ENCODE peak calls at places on chromosomes 1 and 21, in ten cellular contexts. F, A, W, H, Z, Y, N, K, D and X are unnamed samples.
A peak's percentile ranks its signal among the peaks of the same experiment; 100 is the strongest.

GRCh38 chr21:34333150-34333739 is 30.6 kb upstream of the KCNE2 start:
- DNase-seq in F (no peak), A (peak; percentile 89), W (peak; percentile 25), H (no peak), Z (no peak), Y (no peak), N (no peak), K (no peak), D (no peak), X (no peak)

GRCh38 chr1:223478606-223479005 is 85.4 kb downstream of the CCDC185 start:
- DNase-seq in F (no peak), A (no peak), W (no peak), H (no peak), Z (no peak), Y (no peak), N (no peak), K (no peak), D (no peak), X (no peak)

GRCh38 chr21:33286600-33287456 is 20.7 kb downstream of the IL10RB start:
- DNase-seq in F (peak; percentile 62), A (peak; percentile 91), W (peak; percentile 70), H (no peak), Z (peak; percentile 33), Y (no peak), N (peak; percentile 67), K (no peak), D (no peak), X (no peak)

GRCh38 chr1:62437273-62437945 is 560 bp downstream of the USP1 start:
- DNase-seq in F (peak; percentile 69), A (peak; percentile 11), W (no peak), H (peak; percentile 71), Z (no peak), Y (peak; percentile 31), N (peak; percentile 60), K (peak; percentile 80), D (peak; percentile 51), X (peak; percentile 54)

GRCh38 chr21:45995686-45996179 is 14.2 kb downstream of the COL6A1 start:
- DNase-seq in F (peak; percentile 15), A (no peak), W (no peak), H (peak; percentile 40), Z (peak; percentile 15), Y (no peak), N (no peak), K (peak; percentile 47), D (no peak), X (peak; percentile 0)

GRCh38 chr1:41632788-41633575 is 148.5 kb upstream of the EDN2 start:
- DNase-seq in F (no peak), A (no peak), W (no peak), H (no peak), Z (no peak), Y (no peak), N (no peak), K (no peak), D (no peak), X (no peak)

GRCh38 chr1:176466514-176466913 is 3.5 kb downstream of the PAPPA2 start:
- DNase-seq in F (no peak), A (no peak), W (no peak), H (no peak), Z (peak; percentile 19), Y (no peak), N (peak; percentile 5), K (no peak), D (peak; percentile 77), X (no peak)

GRCh38 chr1:191662746-191663145 is 495.5 kb upstream of the RGS18 start:
- DNase-seq in F (no peak), A (no peak), W (no peak), H (no peak), Z (no peak), Y (no peak), N (no peak), K (no peak), D (no peak), X (no peak)

GRCh38 chr1:93679546-93679945 is 2.1 kb downstream of the BCAR3 start:
- DNase-seq in F (no peak), A (peak; percentile 51), W (peak; percentile 52), H (no peak), Z (no peak), Y (no peak), N (no peak), K (no peak), D (no peak), X (no peak)

GRCh38 chr1:88791192-88791591 is 100.2 kb downstream of the GTF2B start:
- DNase-seq in F (no peak), A (no peak), W (peak; percentile 12), H (no peak), Z (no peak), Y (no peak), N (no peak), K (no peak), D (no peak), X (no peak)

GRCh38 chr1:65146908-65147423 is 1.0 kb upstream of the AK4 start:
- DNase-seq in F (no peak), A (peak; percentile 32), W (no peak), H (no peak), Z (no peak), Y (no peak), N (no peak), K (no peak), D (peak; percentile 55), X (no peak)

GRCh38 chr1:37020653-37021277 is 13.6 kb downstream of the GRIK3 start:
- DNase-seq in F (no peak), A (no peak), W (no peak), H (no peak), Z (no peak), Y (no peak), N (no peak), K (no peak), D (peak; percentile 89), X (no peak)

GRCh38 chr1:4796161-4796998 is 142.0 kb downstream of the AJAP1 start:
- DNase-seq in F (no peak), A (no peak), W (no peak), H (no peak), Z (no peak), Y (no peak), N (no peak), K (no peak), D (no peak), X (no peak)

GRCh38 chr1:16129316-16129715 is 26.6 kb downstream of the EPHA2 start:
- DNase-seq in F (no peak), A (no peak), W (no peak), H (no peak), Z (no peak), Y (no peak), N (no peak), K (no peak), D (no peak), X (no peak)
- H3K27ac ChIP-seq in F (no peak overlapping the region), A (no peak overlapping the region), W (no peak overlapping the region), H (no peak overlapping the region), Z (no peak overlapping the region), Y (no peak overlapping the region), N (no peak overlapping the region), K (no peak overlapping the region), D (no peak overlapping the region), X (no peak overlapping the region)

GRCh38 chr1:89812992-89813391 is 7.8 kb upstream of the LRRC8D start:
- DNase-seq in F (no peak), A (peak; percentile 34), W (peak; percentile 52), H (no peak), Z (no peak), Y (no peak), N (no peak), K (no peak), D (no peak), X (no peak)

GRCh38 chr1:89820423-89821321 is at the start of gene LRRC8D:
- DNase-seq in F (peak; percentile 87), A (peak; percentile 79), W (peak; percentile 72), H (peak; percentile 93), Z (peak; percentile 69), Y (peak; percentile 56), N (peak; percentile 93), K (peak; percentile 91), D (peak; percentile 94), X (peak; percentile 59)

GRCh38 chr1:89810880-89811279 is 10.0 kb upstream of the LRRC8D start:
- DNase-seq in F (no peak), A (no peak), W (no peak), H (no peak), Z (no peak), Y (no peak), N (no peak), K (no peak), D (no peak), X (no peak)

GRCh38 chr1:89815040-89815439 is 5.8 kb upstream of the LRRC8D start:
- DNase-seq in F (no peak), A (no peak), W (no peak), H (no peak), Z (no peak), Y (no peak), N (no peak), K (no peak), D (no peak), X (no peak)

GRCh38 chr1:89815611-89816010 is 5.2 kb upstream of the LRRC8D start:
- DNase-seq in F (no peak), A (no peak), W (no peak), H (no peak), Z (no peak), Y (no peak), N (no peak), K (no peak), D (no peak), X (no peak)
- H3K4me3 ChIP-seq in F (no peak overlapping the region), A (no peak overlapping the region), W (no peak overlapping the region), H (no peak overlapping the region), Z (no peak overlapping the region), Y (no peak overlapping the region), N (no peak overlapping the region), K (no peak overlapping the region), D (no peak overlapping the region), X (no peak overlapping the region)

DNA sequence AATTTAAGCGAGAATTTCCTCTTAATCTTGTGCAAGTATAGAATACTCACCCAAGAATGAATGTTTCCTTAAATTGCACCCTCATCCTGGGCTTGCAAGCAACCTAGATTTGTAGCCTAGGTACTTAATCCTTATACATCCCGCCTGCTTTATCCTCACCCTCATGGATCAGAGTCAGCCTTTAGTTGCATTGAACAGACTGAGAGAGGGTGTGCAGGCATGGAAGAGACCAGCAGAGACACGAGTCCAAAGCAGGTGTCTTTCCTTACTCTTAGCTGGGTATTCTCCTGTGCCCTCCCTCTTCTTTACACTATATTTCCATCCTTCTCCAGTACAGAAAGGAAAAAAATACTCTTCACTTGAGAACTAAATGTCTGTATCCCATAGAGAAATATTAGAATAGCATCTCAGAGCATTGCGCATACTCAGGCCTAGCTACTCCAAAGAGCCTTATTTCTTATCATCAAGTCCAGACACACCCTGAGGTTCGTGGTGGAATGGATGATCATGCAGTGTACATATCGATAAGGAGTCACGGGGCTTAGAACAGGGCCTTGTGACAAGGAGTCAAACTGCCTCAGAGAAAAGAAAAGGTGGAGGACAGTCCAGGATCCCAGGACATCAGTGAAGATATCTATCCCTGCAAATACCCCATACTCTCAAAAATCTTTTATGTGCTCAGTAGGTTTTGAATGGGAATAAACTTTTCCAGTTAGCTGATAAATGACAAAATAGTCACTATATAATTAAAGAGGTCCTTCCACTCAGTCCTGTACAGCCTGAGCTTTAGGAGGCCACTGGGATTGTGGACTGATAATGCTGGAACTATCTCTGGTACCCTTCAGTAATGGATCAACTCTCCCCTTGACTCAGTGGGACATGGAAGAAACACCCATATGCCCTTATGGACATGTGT is 297.9 kb downstream of the GRIK1 start:
- DNase-seq in F (no peak), A (no peak), W (no peak), H (no peak), Z (no peak), Y (no peak), N (no peak), K (no peak), D (no peak), X (no peak)
- H3K27ac ChIP-seq in F (no peak overlapping the region), A (no peak overlapping the region), W (no peak overlapping the region), H (no peak overlapping the region), Z (no peak overlapping the region), Y (no peak overlapping the region), N (no peak overlapping the region), K (no peak overlapping the region), D (no peak overlapping the region), X (no peak overlapping the region)

GRCh38 chr1:222060247-222060851 is 318.5 kb upstream of the DUSP10 start:
- DNase-seq in F (no peak), A (no peak), W (no peak), H (no peak), Z (no peak), Y (no peak), N (no peak), K (no peak), D (no peak), X (no peak)
- H3K4me3 ChIP-seq in F (no peak overlapping the region), A (no peak overlapping the region), W (no peak overlapping the region), H (no peak overlapping the region), Z (no peak overlapping the region), Y (no peak overlapping the region), N (no peak overlapping the region), K (no peak overlapping the region), D (no peak overlapping the region), X (no peak overlapping the region)